ENCODE peak calls at places on chromosomes 6 and 20, in four cellular contexts. P is endothelial cell of umbilical vein, L is left ventricle myocardium inferior, G is astrocyte. B is an unnamed sample.
A peak's percentile ranks its signal among the peaks of the same experiment; 100 is the strongest.

GRCh38 chr6:47853766-47854165 is 71.9 kb downstream of the OPN5 start:
- DNase-seq in P (no peak), G (no peak), L (no peak), B (no peak)

GRCh38 chr6:160768101-160768500 is 66.1 kb downstream of the PLG start:
- DNase-seq in P (no peak), G (no peak), L (no peak), B (no peak)

GRCh38 chr6:13248053-13248452 is 80.3 kb downstream of the TBC1D7 start:
- DNase-seq in G (peak; percentile 81), L (no peak), P (peak; percentile 73), B (peak; percentile 18)

GRCh38 chr6:89375427-89375868 is 22.9 kb upstream of the UBE2J1 start:
- DNase-seq in P (no peak), G (no peak), L (peak; percentile 25), B (no peak)

GRCh38 chr6:118808794-118809668 is 84.9 kb upstream of the ASF1A start:
- DNase-seq in L (no peak), P (no peak), G (no peak), B (no peak)

GRCh38 chr20:33842346-33842745 is 31.2 kb downstream of the CHMP4B start:
- DNase-seq in P (no peak), L (no peak), G (no peak), B (no peak)

GRCh38 chr6:60754879-60755278 is 1531.1 kb downstream of the KHDRBS2 start:
- DNase-seq in G (no peak), L (no peak), P (no peak), B (no peak)

GRCh38 chr6:43977404-43978111 is 149.7 kb downstream of the MRPL14 start:
- DNase-seq in P (no peak), G (no peak), L (no peak), B (no peak)

GRCh38 chr20:44174996-44175766 is 11.8 kb downstream of the JPH2 start:
- DNase-seq in L (no peak), P (no peak), G (no peak), B (no peak)

GRCh38 chr6:100392423-100392822 is 72.3 kb downstream of the SIM1 start:
- DNase-seq in L (no peak), P (no peak), G (no peak), B (no peak)

GRCh38 chr6:143843689-143844405 is 709 bp downstream of the LTV1 start:
- DNase-seq in L (no peak), P (no peak), G (no peak), B (peak; percentile 8)

GRCh38 chr20:50792708-50793574 is 1.9 kb upstream of the BCAS4 start:
- DNase-seq in G (peak; percentile 22), L (no peak), P (no peak), B (no peak)

GRCh38 chr6:109197061-109197460 is 101.8 kb downstream of the CEP57L1 start:
- DNase-seq in L (no peak), G (no peak), P (no peak), B (no peak)

GRCh38 chr20:58543274-58543673 is 28.1 kb upstream of the APCDD1L start:
- DNase-seq in L (no peak), P (no peak), G (no peak), B (no peak)

GRCh38 chr6:6975395-6976111 is 132.2 kb upstream of the RREB1 start:
- DNase-seq in L (peak; percentile 45), P (no peak), G (no peak), B (no peak)

GRCh38 chr6:167733740-167734661 is 92.7 kb upstream of the AFDN start:
- DNase-seq in P (peak; percentile 64), G (no peak), L (no peak), B (no peak)

GRCh38 chr6:4914412-4915159 is 89.3 kb downstream of the RPP40 start:
- DNase-seq in G (peak; percentile 48), P (no peak), L (no peak), B (peak; percentile 47)

GRCh38 chr20:50487397-50487796 is 22.8 kb upstream of the PTPN1 start:
- DNase-seq in G (no peak), P (no peak), L (no peak), B (no peak)

GRCh38 chr6:17972978-17973622 is 14.3 kb downstream of the KIF13A start:
- DNase-seq in L (no peak), P (no peak), G (no peak), B (no peak)

GRCh38 chr6:17103715-17104114 is 1.9 kb downstream of the STMND1 start:
- DNase-seq in P (no peak), L (no peak), G (no peak), B (no peak)

GRCh38 chr20:3755814-3756480 is 11.6 kb downstream of the ADISSP start:
- DNase-seq in P (no peak), L (no peak), G (no peak), B (no peak)

GRCh38 chr20:45595235-45595634 is 16.2 kb upstream of the WFDC8 start:
- DNase-seq in G (no peak), L (no peak), P (no peak), B (no peak)

GRCh38 chr20:45588800-45589199 is 9.7 kb upstream of the WFDC8 start:
- DNase-seq in L (no peak), P (no peak), G (no peak), B (no peak)

GRCh38 chr20:45593498-45593897 is 14.4 kb upstream of the WFDC8 start:
- DNase-seq in L (no peak), G (no peak), P (no peak), B (no peak)

GRCh38 chr20:45589725-45590124 is 10.6 kb upstream of the WFDC8 start:
- DNase-seq in P (no peak), L (no peak), G (no peak), B (no peak)

DNA sequence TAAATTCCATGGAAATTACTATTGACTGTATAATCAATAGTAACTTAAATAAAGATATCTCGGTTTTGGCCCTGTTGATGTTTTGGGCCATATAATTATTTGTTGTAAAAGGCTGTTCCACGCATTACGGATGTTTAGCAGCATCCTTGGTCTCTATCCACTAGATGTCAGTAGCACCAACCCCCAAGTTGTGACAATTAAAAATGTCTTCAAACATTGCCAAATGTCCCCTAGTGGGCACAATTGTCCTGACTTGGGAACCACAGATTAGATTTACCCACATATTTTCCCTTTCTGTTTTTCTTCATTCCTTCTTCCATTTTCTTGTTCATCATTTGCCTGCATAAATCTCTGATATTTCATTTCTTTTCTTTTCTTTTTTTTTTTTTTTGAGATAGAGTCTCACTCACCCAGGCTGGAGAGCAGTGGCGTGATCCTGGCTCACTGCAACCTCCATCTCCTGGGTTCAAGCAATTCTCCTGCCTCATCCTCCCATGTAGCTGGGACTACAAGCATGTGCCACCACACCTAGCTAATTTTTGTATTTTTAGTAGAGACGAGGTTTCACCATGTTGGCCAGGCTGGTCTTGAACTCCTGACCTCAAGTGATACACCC is 13.6 kb upstream of the WFDC8 start:
- DNase-seq in P (peak; percentile 13), G (peak; percentile 12), L (no peak), B (peak; percentile 32)
- TF ChIP-seq CTCF in P (peak; percentile 49), G (peak; percentile 63), L (peak; percentile 50), B (peak; percentile 79)

GRCh38 chr20:35653893-35654292 is 10.8 kb downstream of the CPNE1 start:
- DNase-seq in G (no peak), L (no peak), P (no peak), B (no peak)

GRCh38 chr20:35652641-35653429 is 11.9 kb downstream of the CPNE1 start:
- DNase-seq in G (no peak), P (no peak), L (no peak), B (no peak)

GRCh38 chr20:35654415-35654814 is 10.3 kb downstream of the CPNE1 start:
- DNase-seq in G (no peak), P (no peak), L (no peak), B (no peak)

GRCh38 chr20:35650632-35651031 is 14.1 kb downstream of the CPNE1 start:
- DNase-seq in G (no peak), P (no peak), L (no peak), B (no peak)

GRCh38 chr20:35653430-35653734 is 11.3 kb downstream of the CPNE1 start:
- DNase-seq in G (no peak), L (no peak), P (no peak), B (no peak)
- H3K4me3 ChIP-seq in G (no peak overlapping the region), L (no peak overlapping the region), P (no peak overlapping the region), B (no peak overlapping the region)

GRCh38 chr20:40683221-40683893 is 5.7 kb downstream of the MAFB start:
- DNase-seq in P (no peak), G (peak; percentile 14), L (peak; percentile 50), B (peak; percentile 33)
- H3K27ac ChIP-seq in P (no peak overlapping the region), G (no peak overlapping the region), L (peak overlapping the region; percentile 73), B (no peak overlapping the region)

DNA sequence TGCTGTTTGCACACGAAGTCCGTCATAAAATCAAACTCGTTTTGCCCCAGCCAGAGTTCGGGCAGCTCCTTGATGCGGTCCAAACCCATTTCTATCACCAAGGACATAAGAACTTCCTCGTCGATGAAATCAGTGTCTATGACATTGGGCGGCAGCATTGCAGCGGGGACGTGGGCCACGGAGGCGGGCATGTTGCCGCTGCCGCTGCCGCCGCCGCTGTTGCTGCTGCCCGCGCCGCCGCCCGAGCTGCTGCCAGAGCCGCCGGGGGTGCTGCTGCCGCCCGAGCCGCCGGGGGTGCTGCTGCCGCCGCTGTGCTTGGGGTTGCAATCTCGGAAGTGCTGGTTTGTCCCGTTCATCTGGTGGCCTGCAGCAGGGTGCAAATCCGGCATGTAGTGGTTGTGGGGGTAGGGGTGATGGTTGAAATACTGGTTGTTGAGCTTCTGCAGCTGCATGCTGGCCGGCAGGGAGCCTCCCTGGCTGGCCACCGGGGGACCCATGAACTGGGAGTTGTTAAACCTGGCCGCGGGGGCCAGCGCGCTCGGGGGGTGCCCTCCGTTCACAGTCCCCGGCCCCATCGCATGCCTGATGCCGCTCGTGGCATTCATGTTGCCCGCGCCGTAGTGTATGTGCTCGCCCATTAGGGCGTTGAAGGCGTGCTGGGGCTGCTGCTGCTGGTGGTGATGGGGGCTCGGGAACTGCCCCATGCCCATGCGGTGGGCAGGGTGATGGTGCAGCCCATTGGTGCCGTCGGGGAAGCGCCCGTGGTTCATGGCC is 1.1 kb downstream of the CITED2 start:
- DNase-seq in P (peak; percentile 61), L (peak; percentile 68), G (peak; percentile 33), B (peak; percentile 37)
- TF ChIP-seq CTCF in P (no peak), L (peak; percentile 48), G (no peak), B (peak; percentile 31)

B was measured in brain microvascular endothelial cell.